ENCODE peak calls at places on chromosome 13, in four cellular contexts. S is mammary epithelial cell, X is coronary artery, A is GM23338. M is an unnamed sample.
A peak's percentile ranks its signal among the peaks of the same experiment; 100 is the strongest.

GRCh38 chr13:85313761-85314503 is 485.3 kb downstream of the SLITRK6 start:
- DNase-seq in S (peak; percentile 64), X (no peak), A (no peak), M (no peak)

GRCh38 chr13:100528820-100529219 is 59.8 kb downstream of the GGACT start:
- DNase-seq in S (no peak), X (no peak), A (no peak), M (no peak)

GRCh38 chr13:98033277-98034247 is 80.1 kb downstream of the IPO5 start:
- DNase-seq in S (peak; percentile 33), X (no peak), A (peak; percentile 72), M (no peak)

GRCh38 chr13:51760592-51760991 is 43.4 kb downstream of the DHRS12 start:
- DNase-seq in S (no peak), X (no peak), A (no peak), M (peak; percentile 67)

GRCh38 chr13:53058077-53058660 is 29.6 kb downstream of the OLFM4 start:
- DNase-seq in S (no peak), X (no peak), A (no peak), M (no peak)

GRCh38 chr13:112777637-112778406 is 88.0 kb downstream of the ATP11A start:
- DNase-seq in S (no peak), X (no peak), A (no peak), M (no peak)

GRCh38 chr13:98848736-98849135 is 96.3 kb upstream of the SLC15A1 start:
- DNase-seq in S (no peak), X (no peak), A (no peak), M (no peak)

GRCh38 chr13:112457081-112457480 is 80.9 kb downstream of the SPACA7 start:
- DNase-seq in S (no peak), X (no peak), A (no peak), M (no peak)

GRCh38 chr13:44437356-44438233 is 64.0 kb downstream of the SERP2 start:
- DNase-seq in S (peak; percentile 48), X (no peak), A (peak; percentile 78), M (no peak)

GRCh38 chr13:40637644-40638043 is 28.8 kb downstream of the FOXO1 start:
- DNase-seq in S (no peak), X (no peak), A (no peak), M (no peak)
- H3K27ac ChIP-seq in S (no peak overlapping the region), X (peak overlapping the region; percentile 28), A (no peak overlapping the region), M (no peak overlapping the region)

GRCh38 chr13:49456156-49456555 is 12.1 kb downstream of the SETDB2 start:
- DNase-seq in S (no peak), X (no peak), A (no peak), M (no peak)

GRCh38 chr13:49453465-49453864 is 9.4 kb downstream of the SETDB2 start:
- DNase-seq in S (no peak), X (no peak), A (no peak), M (no peak)

GRCh38 chr13:49454388-49455015 is 10.4 kb downstream of the SETDB2 start:
- DNase-seq in S (no peak), X (no peak), A (peak; percentile 6), M (no peak)

GRCh38 chr13:49452725-49453457 is 8.8 kb downstream of the SETDB2 start:
- DNase-seq in S (no peak), X (no peak), A (no peak), M (no peak)

DNA sequence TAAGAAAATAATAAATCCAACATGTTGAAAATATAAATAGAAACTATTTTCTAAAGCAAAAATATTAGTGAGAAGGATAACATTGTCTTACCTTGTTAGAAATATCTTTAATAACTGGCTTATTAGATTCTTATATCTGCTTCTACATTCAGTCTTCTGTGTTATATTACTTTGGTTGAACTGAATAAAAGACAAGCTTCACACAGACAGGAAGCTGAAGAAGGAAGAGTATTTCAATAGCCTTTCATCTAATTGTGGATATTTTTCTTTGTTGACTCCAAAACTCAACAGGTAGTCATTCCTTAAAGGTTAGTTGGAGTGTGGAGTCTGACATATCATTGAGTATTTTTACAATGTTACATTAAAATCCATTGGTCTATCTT is 10.9 kb downstream of the SETDB2 start:
- DNase-seq in S (no peak), X (no peak), A (no peak), M (no peak)
- H3K27ac ChIP-seq in S (no peak overlapping the region), X (no peak overlapping the region), A (no peak overlapping the region), M (no peak overlapping the region)

DNA sequence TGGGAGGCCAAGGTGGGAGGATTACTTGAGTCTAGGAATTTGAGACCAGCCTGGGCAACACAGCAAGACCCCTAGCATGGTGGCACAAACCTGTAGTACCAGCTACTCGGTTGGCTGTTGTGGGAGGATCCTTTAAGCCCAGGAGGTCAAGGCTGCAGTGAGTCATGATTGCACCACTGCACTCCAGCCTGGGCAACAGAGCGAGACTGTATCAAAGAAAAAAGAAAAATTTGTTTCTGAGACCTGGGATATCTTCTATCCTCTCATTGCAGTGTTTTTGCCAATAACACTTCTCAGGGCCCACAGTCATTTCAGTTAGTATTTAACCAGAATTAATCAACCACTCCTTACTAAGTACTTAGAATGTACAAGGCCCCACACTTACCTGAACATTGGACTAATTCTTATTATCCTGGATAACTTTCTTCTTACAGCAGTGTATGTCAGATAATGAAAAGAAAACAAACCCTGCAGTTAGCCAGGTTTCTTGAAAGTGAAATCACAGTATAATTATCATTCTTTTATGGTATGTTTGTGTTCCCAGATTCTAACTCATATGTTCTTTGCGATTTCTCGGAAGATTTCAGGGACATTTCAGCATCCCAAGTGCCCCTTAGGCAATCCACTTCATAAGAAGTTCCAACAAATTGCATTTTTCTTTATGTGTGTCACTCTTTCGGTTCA is 75.6 kb upstream of the KLF5 start:
- DNase-seq in S (peak; percentile 33), X (no peak), A (no peak), M (no peak)
- H3K27ac ChIP-seq in S (peak overlapping the region; percentile 35), X (no peak overlapping the region), A (no peak overlapping the region), M (no peak overlapping the region)

GRCh38 chr13:35469781-35470380 is 6.6 kb downstream of the MAB21L1 start:
- DNase-seq in S (no peak), X (no peak), A (no peak), M (no peak)
- H3K27ac ChIP-seq in S (no peak overlapping the region), X (no peak overlapping the region), A (no peak overlapping the region), M (no peak overlapping the region)

DNA sequence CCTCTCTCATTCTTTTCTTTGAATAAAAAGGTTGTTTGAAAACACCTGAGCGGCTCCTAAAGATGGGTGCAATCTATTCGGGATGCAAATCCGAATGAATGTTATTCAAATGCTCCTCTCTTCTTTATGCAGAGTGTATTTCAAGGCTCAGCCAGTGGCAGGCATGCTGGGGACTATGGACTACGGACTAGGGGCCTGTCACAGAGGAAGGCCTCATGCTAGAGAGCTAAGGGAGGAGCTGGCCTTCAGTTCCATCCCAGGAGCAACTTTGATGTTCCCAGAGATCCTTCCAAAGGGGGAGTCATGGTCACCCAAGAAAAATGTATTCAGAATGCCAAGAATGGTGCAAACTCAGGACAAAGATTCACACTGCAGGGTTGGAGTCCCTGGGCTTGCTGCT is 9.3 kb downstream of the ALOX5AP start:
- DNase-seq in S (no peak), X (no peak), A (no peak), M (no peak)
- H3K27ac ChIP-seq in S (no peak overlapping the region), X (no peak overlapping the region), A (no peak overlapping the region), M (no peak overlapping the region)

DNA sequence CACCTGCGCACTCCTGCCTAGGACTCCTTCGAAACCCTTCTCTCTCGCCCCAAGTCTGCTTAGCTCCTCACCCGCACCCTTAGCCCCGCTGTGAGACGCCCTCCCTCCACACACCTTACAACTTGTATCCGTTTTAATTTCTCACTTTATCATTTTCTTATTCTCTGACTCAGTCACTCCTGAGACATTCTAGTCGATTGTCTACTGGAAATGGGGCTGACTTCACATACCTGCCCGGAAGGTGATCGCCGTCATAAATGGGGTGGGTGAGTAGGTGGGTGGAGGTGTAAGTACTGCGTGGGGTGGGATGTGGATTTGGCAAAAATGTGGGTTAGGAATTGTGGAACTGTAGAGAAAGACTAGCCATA is 714 bp downstream of the NDFIP2 start:
- DNase-seq in S (peak; percentile 52), X (no peak), A (no peak), M (peak; percentile 15)
- H3K27ac ChIP-seq in S (peak overlapping the region; percentile 100), X (peak overlapping the region; percentile 50), A (peak overlapping the region; percentile 89), M (no peak overlapping the region)

DNA sequence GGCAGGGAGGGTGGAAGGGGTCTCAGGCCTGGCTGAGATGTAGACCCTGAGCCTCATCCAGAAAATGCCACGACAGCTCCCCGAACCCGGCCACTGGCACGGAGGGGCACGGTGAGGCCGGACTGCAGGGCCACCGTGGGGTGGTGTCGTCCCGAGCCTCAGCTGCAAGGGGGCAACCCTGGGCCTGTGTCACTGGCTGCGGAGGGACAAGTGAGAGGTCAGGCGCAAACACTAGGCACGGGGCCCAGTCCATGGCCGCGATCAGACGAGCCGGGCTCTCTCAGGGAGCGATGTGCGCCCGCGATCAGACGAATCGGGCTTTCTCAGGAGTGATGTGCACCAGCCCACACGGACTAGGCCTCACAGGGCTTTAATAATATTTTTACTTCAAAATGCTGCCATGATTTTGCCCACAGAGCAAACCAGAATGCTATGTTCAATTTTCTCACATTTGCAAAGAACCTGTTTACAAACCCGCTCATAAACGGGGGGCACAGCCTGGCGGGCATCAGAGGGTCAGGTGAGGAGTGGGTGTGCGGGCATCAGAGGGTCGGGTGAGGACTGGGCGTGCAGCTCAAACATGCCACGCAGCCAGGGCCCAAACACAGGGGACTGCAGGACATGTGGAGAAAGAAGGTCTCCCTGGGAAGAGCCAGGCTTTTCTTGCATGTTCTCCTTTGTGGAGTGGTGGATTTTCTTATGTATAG is 42.6 kb upstream of the C13orf46 start:
- DNase-seq in S (no peak), X (no peak), A (no peak), M (no peak)
- H3K27ac ChIP-seq in S (no peak overlapping the region), X (no peak overlapping the region), A (no peak overlapping the region), M (no peak overlapping the region)

DNA sequence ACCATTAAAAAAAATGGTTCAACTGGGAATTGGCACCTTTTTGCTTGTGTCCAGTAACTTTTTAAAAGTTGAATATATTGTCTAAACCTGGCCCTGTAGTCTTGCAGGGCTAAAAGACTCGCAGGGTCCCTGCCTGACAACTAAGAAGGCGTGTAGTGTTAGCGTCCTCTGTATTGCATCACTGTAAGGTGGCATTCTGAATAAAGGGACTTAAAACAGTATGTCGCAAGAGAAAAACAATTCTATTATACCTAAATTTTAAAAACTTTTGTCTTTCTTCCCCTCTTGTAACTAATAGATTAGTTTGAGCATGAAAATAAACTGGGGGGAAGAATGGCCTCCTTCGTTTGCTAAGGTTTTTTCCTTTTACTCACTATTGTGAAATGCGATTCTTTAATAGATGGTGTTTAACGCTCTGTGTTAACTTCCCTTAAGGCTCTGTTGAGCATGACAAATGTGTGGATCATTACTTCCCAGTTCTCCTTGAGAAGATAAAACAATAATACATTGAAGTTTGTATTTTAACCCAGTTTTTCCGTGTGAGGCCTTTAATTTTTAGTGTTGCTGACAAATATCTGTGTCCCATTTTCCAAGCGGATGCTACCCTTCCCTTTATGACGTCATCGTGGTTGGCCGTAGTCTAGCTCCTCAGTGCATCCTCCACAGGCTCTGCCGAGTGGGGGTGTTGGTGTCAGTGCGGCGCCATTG is 134.6 kb downstream of the KATNAL1 start:
- DNase-seq in S (no peak), X (no peak), A (no peak), M (no peak)
- H3K27ac ChIP-seq in S (no peak overlapping the region), X (no peak overlapping the region), A (no peak overlapping the region), M (no peak overlapping the region)

GRCh38 chr13:31846984-31847752 is 107.8 kb downstream of the RXFP2 start:
- DNase-seq in S (no peak), X (no peak), A (peak; percentile 44), M (peak; percentile 57)
- H3K27ac ChIP-seq in S (no peak overlapping the region), X (peak overlapping the region; percentile 86), A (no peak overlapping the region), M (no peak overlapping the region)

DNA sequence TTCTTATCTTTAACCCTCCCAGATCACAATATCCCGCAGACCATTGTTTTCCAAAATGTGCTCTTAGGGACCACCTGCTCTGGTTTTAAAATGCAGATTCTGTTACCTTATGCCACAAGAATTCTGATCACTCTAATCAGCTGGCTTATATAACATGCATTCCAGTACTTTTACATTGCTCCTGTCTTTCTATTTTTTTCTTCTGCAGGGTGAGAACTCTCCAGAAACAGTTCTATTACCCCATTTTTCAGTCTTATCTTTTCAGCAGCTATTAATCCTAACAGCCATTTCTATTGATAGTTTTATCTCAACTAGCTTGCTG is 2.8 kb downstream of the ITM2B start:
- DNase-seq in S (no peak), X (no peak), A (no peak), M (no peak)
- H3K27ac ChIP-seq in S (peak overlapping the region; percentile 92), X (peak overlapping the region; percentile 100), A (peak overlapping the region; percentile 80), M (peak overlapping the region; percentile 86)

M was measured in caudate nucleus.